ENCODE peak calls at places on chromosomes 1 and 21, in six cellular contexts. One of them, this sample, is unnamed.

GRCh38 chr1:52518962-52519361 is 33.9 kb downstream of the TUT4 start:
- DNase-seq in IMR-90: no peak
- DNase-seq in neuronal stem cell: no peak
- DNase-seq in H9: no peak
- DNase-seq in H1: no peak
- DNase-seq in mesenchymal stem cell: no peak
- DNase-seq in this sample: no peak

GRCh38 chr1:226568077-226568831 is 19.7 kb downstream of the STUM start:
- DNase-seq in IMR-90: no peak
- DNase-seq in neuronal stem cell: no peak
- DNase-seq in H9: peak; percentile 81
- DNase-seq in H1: peak; percentile 57
- DNase-seq in mesenchymal stem cell: no peak
- DNase-seq in this sample: peak; percentile 84

GRCh38 chr1:204357551-204357950 is 2.2 kb downstream of the PLEKHA6 start:
- DNase-seq in IMR-90: no peak
- DNase-seq in neuronal stem cell: no peak
- DNase-seq in H9: peak; percentile 57
- DNase-seq in H1: no peak
- DNase-seq in mesenchymal stem cell: no peak
- DNase-seq in this sample: peak; percentile 51

GRCh38 chr1:26887125-26887524 is 3.0 kb downstream of the GPN2 start:
- DNase-seq in IMR-90: peak; percentile 52
- DNase-seq in neuronal stem cell: no peak
- DNase-seq in H9: no peak
- DNase-seq in H1: no peak
- DNase-seq in mesenchymal stem cell: peak; percentile 67
- DNase-seq in this sample: peak; percentile 46

GRCh38 chr21:45338326-45339017 is 50.8 kb upstream of the POFUT2 start:
- DNase-seq in IMR-90: no peak
- DNase-seq in neuronal stem cell: no peak
- DNase-seq in H9: no peak
- DNase-seq in H1: no peak
- DNase-seq in mesenchymal stem cell: no peak
- DNase-seq in this sample: no peak

GRCh38 chr1:11645670-11646265 is 8.5 kb downstream of the FBXO2 start:
- DNase-seq in IMR-90: peak; percentile 60
- DNase-seq in neuronal stem cell: peak; percentile 76
- DNase-seq in H9: peak; percentile 84
- DNase-seq in H1: peak; percentile 95
- DNase-seq in mesenchymal stem cell: peak; percentile 71
- DNase-seq in this sample: peak; percentile 80

GRCh38 chr1:24557220-24557619 is 1.3 kb downstream of the NCMAP start:
- DNase-seq in IMR-90: no peak
- DNase-seq in neuronal stem cell: no peak
- DNase-seq in H9: no peak
- DNase-seq in H1: no peak
- DNase-seq in mesenchymal stem cell: no peak
- DNase-seq in this sample: no peak

GRCh38 chr1:168991667-168992475 is 114.6 kb upstream of the ATP1B1 start:
- DNase-seq in IMR-90: no peak
- DNase-seq in neuronal stem cell: no peak
- DNase-seq in H9: no peak
- DNase-seq in H1: no peak
- DNase-seq in mesenchymal stem cell: no peak
- DNase-seq in this sample: no peak

GRCh38 chr1:67978988-67979516 is 71.4 kb downstream of the DIRAS3 start:
- DNase-seq in IMR-90: peak; percentile 88
- DNase-seq in neuronal stem cell: no peak
- DNase-seq in H9: no peak
- DNase-seq in H1: no peak
- DNase-seq in mesenchymal stem cell: no peak
- DNase-seq in this sample: no peak

GRCh38 chr1:62725255-62725654 is 37.1 kb upstream of the DOCK7 start:
- DNase-seq in IMR-90: peak; percentile 94
- DNase-seq in neuronal stem cell: no peak
- DNase-seq in H9: no peak
- DNase-seq in H1: no peak
- DNase-seq in mesenchymal stem cell: no peak
- DNase-seq in this sample: no peak

GRCh38 chr1:173333581-173333980 is 126.5 kb upstream of the TNFSF4 start:
- DNase-seq in IMR-90: peak; percentile 47
- DNase-seq in neuronal stem cell: no peak
- DNase-seq in H9: no peak
- DNase-seq in H1: no peak
- DNase-seq in mesenchymal stem cell: peak; percentile 45
- DNase-seq in this sample: no peak

GRCh38 chr1:192937128-192937527 is 122.0 kb downstream of the UCHL5 start:
- DNase-seq in IMR-90: no peak
- DNase-seq in neuronal stem cell: no peak
- DNase-seq in H9: no peak
- DNase-seq in H1: no peak
- DNase-seq in mesenchymal stem cell: no peak
- DNase-seq in this sample: no peak

GRCh38 chr1:98565951-98566350 is 95.6 kb upstream of the SNX7 start:
- DNase-seq in IMR-90: no peak
- DNase-seq in neuronal stem cell: no peak
- DNase-seq in H9: no peak
- DNase-seq in H1: no peak
- DNase-seq in mesenchymal stem cell: no peak
- DNase-seq in this sample: peak; percentile 80

GRCh38 chr1:163231385-163231784 is 28.7 kb upstream of the RGS5 start:
- DNase-seq in IMR-90: peak; percentile 75
- DNase-seq in neuronal stem cell: no peak
- DNase-seq in H9: no peak
- DNase-seq in H1: no peak
- DNase-seq in mesenchymal stem cell: peak; percentile 66
- DNase-seq in this sample: no peak

GRCh38 chr1:208273386-208274021 is 29.3 kb upstream of the PLXNA2 start:
- DNase-seq in IMR-90: no peak
- DNase-seq in neuronal stem cell: no peak
- DNase-seq in H9: no peak
- DNase-seq in H1: no peak
- DNase-seq in mesenchymal stem cell: no peak
- DNase-seq in this sample: no peak

GRCh38 chr1:40783001-40783905 is at the start of gene KCNQ4:
- DNase-seq in IMR-90: no peak
- DNase-seq in neuronal stem cell: peak; percentile 59
- DNase-seq in H9: peak; percentile 73
- DNase-seq in H1: peak; percentile 71
- DNase-seq in mesenchymal stem cell: no peak
- DNase-seq in this sample: peak; percentile 51

GRCh38 chr21:28342229-28342810 is 650.4 kb downstream of the LTN1 start:
- DNase-seq in IMR-90: no peak
- DNase-seq in neuronal stem cell: no peak
- DNase-seq in H9: no peak
- DNase-seq in H1: no peak
- DNase-seq in mesenchymal stem cell: no peak
- DNase-seq in this sample: no peak

GRCh38 chr1:150233359-150234308 is 2.3 kb downstream of the ANP32E start:
- DNase-seq in IMR-90: peak; percentile 12
- DNase-seq in neuronal stem cell: no peak
- DNase-seq in H9: no peak
- DNase-seq in H1: peak; percentile 26
- DNase-seq in mesenchymal stem cell: peak; percentile 46
- DNase-seq in this sample: peak; percentile 18

GRCh38 chr21:14401217-14401616 is 18.3 kb upstream of the HSPA13 start:
- DNase-seq in IMR-90: no peak
- DNase-seq in neuronal stem cell: no peak
- DNase-seq in H9: no peak
- DNase-seq in H1: no peak
- DNase-seq in mesenchymal stem cell: no peak
- DNase-seq in this sample: peak; percentile 43

GRCh38 chr1:43373034-43373940 is 5.5 kb upstream of the ELOVL1 start:
- DNase-seq in IMR-90: peak; percentile 88
- DNase-seq in neuronal stem cell: no peak
- DNase-seq in H9: no peak
- DNase-seq in H1: no peak
- DNase-seq in mesenchymal stem cell: peak; percentile 69
- DNase-seq in this sample: no peak

GRCh38 chr1:230280054-230280795 is 145.9 kb downstream of the PGBD5 start:
- DNase-seq in IMR-90: no peak
- DNase-seq in neuronal stem cell: no peak
- DNase-seq in H9: no peak
- DNase-seq in H1: no peak
- DNase-seq in mesenchymal stem cell: no peak
- DNase-seq in this sample: no peak

GRCh38 chr1:230160957-230161771 is 94.1 kb downstream of the GALNT2 start:
- DNase-seq in IMR-90: peak; percentile 46
- DNase-seq in neuronal stem cell: no peak
- DNase-seq in H9: peak; percentile 2
- DNase-seq in H1: no peak
- DNase-seq in mesenchymal stem cell: no peak
- DNase-seq in this sample: no peak

GRCh38 chr1:202661136-202661845 is 49.0 kb downstream of the SYT2 start:
- DNase-seq in IMR-90: no peak
- DNase-seq in neuronal stem cell: no peak
- DNase-seq in H9: no peak
- DNase-seq in H1: no peak
- DNase-seq in mesenchymal stem cell: no peak
- DNase-seq in this sample: no peak

GRCh38 chr1:65965112-65965511 is 172.4 kb downstream of the PDE4B start:
- DNase-seq in IMR-90: no peak
- DNase-seq in neuronal stem cell: no peak
- DNase-seq in H9: no peak
- DNase-seq in H1: no peak
- DNase-seq in mesenchymal stem cell: no peak
- DNase-seq in this sample: no peak

GRCh38 chr1:83942914-83943313 is 56.0 kb downstream of the TTLL7 start:
- DNase-seq in IMR-90: peak; percentile 24
- DNase-seq in neuronal stem cell: no peak
- DNase-seq in H9: no peak
- DNase-seq in H1: no peak
- DNase-seq in mesenchymal stem cell: peak; percentile 24
- DNase-seq in this sample: peak; percentile 45

GRCh38 chr1:199010933-199011332 is 372.1 kb downstream of the PTPRC start:
- DNase-seq in IMR-90: peak; percentile 75
- DNase-seq in neuronal stem cell: no peak
- DNase-seq in H9: no peak
- DNase-seq in H1: no peak
- DNase-seq in mesenchymal stem cell: peak; percentile 67
- DNase-seq in this sample: no peak

GRCh38 chr1:189269011-189269410 is 1208.7 kb downstream of the BRINP3 start:
- DNase-seq in IMR-90: peak; percentile 24
- DNase-seq in neuronal stem cell: peak; percentile 8
- DNase-seq in H9: no peak
- DNase-seq in H1: no peak
- DNase-seq in mesenchymal stem cell: no peak
- DNase-seq in this sample: peak; percentile 59

DNA sequence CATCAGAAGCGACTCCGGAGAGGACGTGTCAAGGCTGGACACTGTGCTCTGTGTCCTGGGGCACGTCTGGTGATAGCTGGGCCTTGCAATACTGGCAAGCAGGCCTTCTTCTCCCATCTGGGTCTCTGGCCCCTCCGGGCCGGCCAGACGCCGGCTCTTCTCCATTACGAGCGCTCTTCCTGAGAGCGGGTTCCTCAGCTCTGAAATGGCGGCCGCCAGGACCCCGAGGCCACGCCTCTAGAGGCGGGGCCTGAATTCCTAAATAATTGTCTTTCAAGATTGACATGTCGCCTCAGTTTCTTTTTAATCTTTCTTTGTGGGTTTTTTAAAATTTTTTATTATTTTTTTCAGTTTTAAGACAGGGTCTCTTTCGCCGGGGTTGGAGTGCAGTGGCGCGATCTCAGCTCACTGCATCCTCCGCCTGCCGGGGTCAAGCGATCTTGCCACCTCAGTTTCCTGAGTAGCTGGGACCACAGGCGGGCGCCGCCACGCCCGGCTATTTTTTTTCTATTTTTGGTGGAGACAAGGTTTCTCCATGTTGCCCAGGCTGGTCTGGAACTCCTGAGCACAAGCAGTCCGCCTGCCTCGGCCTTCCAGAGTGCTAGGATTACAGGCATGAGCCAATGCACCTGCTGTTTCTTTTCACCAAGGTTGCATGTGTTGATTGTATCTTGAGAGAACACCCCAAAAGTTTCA is 9.2 kb downstream of the RNF2 start:
- DNase-seq in IMR-90: no peak
- DNase-seq in neuronal stem cell: no peak
- DNase-seq in H9: peak; percentile 27
- DNase-seq in H1: no peak
- DNase-seq in mesenchymal stem cell: no peak
- DNase-seq in this sample: no peak
- H3K4ac ChIP-seq in IMR-90: no peak overlapping the region
- H3K4ac ChIP-seq in neuronal stem cell: no peak overlapping the region
- H3K4ac ChIP-seq in H9: no peak overlapping the region
- H3K4ac ChIP-seq in H1: no peak overlapping the region
- H3K4ac ChIP-seq in mesenchymal stem cell: no peak overlapping the region
- H3K4ac ChIP-seq in this sample: no peak overlapping the region

GRCh38 chr1:97467445-97467844 is 453.4 kb downstream of the DPYD start:
- DNase-seq in IMR-90: no peak
- DNase-seq in neuronal stem cell: no peak
- DNase-seq in H9: no peak
- DNase-seq in H1: no peak
- DNase-seq in mesenchymal stem cell: no peak
- DNase-seq in this sample: no peak
- H4K8ac ChIP-seq in IMR-90: no peak overlapping the region
- H4K8ac ChIP-seq in neuronal stem cell: no peak overlapping the region
- H4K8ac ChIP-seq in H9: no peak overlapping the region
- H4K8ac ChIP-seq in H1: no peak overlapping the region
- H4K8ac ChIP-seq in mesenchymal stem cell: no peak overlapping the region
- H4K8ac ChIP-seq in this sample: no peak overlapping the region

DNA sequence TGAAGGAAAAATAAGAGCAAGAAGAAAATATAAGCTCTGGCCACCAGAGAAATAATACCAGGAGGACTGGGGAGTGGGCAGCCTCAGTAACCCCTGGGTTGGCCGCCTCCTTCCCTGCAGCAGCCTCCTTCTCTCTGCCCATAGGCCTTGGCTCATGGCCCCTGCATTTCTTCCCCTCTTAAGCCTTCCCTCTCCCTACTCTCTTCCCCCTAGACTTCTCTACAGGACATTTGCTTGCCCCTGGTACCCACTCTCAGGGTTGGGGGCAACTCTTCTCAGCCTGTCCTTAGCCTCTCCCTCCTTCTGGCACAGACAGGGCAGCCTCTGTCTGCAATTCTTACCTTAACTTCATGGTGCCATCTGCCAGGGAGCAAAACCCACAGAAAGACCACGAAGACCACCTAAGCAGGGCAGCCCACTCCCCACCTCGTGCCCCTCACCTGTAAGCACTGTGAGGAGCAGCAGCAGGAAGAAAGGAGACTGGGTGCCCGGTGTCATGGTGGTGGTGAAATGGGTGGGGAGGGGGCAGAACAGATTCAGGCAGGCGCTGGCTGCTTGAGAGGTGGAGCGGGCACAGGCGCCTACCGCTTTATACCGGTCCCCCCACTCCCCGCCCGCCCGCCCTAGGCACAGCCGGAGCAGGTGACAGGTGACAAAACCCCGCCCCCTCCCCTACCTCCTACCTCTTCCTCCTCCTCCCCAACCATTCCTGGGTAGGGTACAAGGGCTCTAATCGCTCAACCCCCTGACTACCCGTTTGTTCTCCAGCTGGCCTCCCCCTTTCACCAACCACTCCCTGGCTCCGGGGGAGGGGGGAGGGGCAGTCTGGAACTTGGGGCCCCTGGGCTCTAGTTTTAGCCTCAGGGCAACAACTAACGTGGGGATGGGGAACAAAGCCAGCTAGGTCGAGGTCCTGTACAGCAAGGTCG is 15.1 kb downstream of the THBS3 start:
- DNase-seq in IMR-90: no peak
- DNase-seq in neuronal stem cell: no peak
- DNase-seq in H9: peak; percentile 82
- DNase-seq in H1: peak; percentile 83
- DNase-seq in mesenchymal stem cell: no peak
- DNase-seq in this sample: peak; percentile 52
- H3K4ac ChIP-seq in IMR-90: peak overlapping the region; percentile 83
- H3K4ac ChIP-seq in neuronal stem cell: peak overlapping the region; percentile 89
- H3K4ac ChIP-seq in H9: no peak overlapping the region
- H3K4ac ChIP-seq in H1: peak overlapping the region; percentile 92
- H3K4ac ChIP-seq in mesenchymal stem cell: peak overlapping the region; percentile 91
- H3K4ac ChIP-seq in this sample: no peak overlapping the region

GRCh38 chr1:6500446-6501406 is 9.3 kb upstream of the PLEKHG5 start:
- DNase-seq in IMR-90: no peak
- DNase-seq in neuronal stem cell: no peak
- DNase-seq in H9: no peak
- DNase-seq in H1: no peak
- DNase-seq in mesenchymal stem cell: no peak
- DNase-seq in this sample: no peak
- H4K8ac ChIP-seq in IMR-90: no peak overlapping the region
- H4K8ac ChIP-seq in neuronal stem cell: no peak overlapping the region
- H4K8ac ChIP-seq in H9: no peak overlapping the region
- H4K8ac ChIP-seq in H1: peak overlapping the region; percentile 11
- H4K8ac ChIP-seq in mesenchymal stem cell: no peak overlapping the region
- H4K8ac ChIP-seq in this sample: no peak overlapping the region